ENCODE peak calls at places on chromosomes 2 and 18, in ten cellular contexts. E is fibroblast of lung, X is Peyer's patch, Q is esophagus squamous epithelium, D is H9, R is neural crest cell, Z is choroid plexus epithelial cell, J is nephron progenitor cell, O is foreskin fibroblast, L is tibial artery. G is an unnamed sample.

GRCh38 chr2:70893186-70893585 is 42.5 kb upstream of the ATP6V1B1 start:
- DNase-seq in E (no peak), X (no peak), Q (no peak), D (no peak), R (no peak), Z (no peak), J (no peak), O (no peak), L (no peak), G (no peak)

GRCh38 chr2:28338046-28338753 is 54.5 kb upstream of the FOSL2 start:
- DNase-seq in E (peak), X (peak), Q (no peak), D (no peak), R (no peak), Z (peak), J (peak), O (peak), L (peak), G (peak)

GRCh38 chr2:48169066-48169724 is 262.9 kb upstream of the FBXO11 start:
- DNase-seq in E (no peak), X (no peak), Q (no peak), D (no peak), R (no peak), Z (peak), J (no peak), O (no peak), L (no peak), G (no peak)

GRCh38 chr2:185676316-185676715 is 62.3 kb upstream of the FSIP2 start:
- DNase-seq in E (no peak), X (no peak), Q (no peak), D (no peak), R (no peak), Z (no peak), J (no peak), O (no peak), L (no peak), G (no peak)

GRCh38 chr18:46297621-46298020 is 193.4 kb downstream of the HAUS1 start:
- DNase-seq in E (peak), X (peak), Q (no peak), D (no peak), R (no peak), Z (no peak), J (no peak), O (no peak), L (no peak), G (no peak)

GRCh38 chr18:32318581-32318980 is 128.7 kb downstream of the MEP1B start:
- DNase-seq in E (no peak), X (no peak), Q (no peak), D (no peak), R (no peak), Z (no peak), J (no peak), O (no peak), L (no peak), G (no peak)

GRCh38 chr2:179936654-179937053 is 70.4 kb downstream of the CWC22 start:
- DNase-seq in E (no peak), X (peak), Q (no peak), D (peak), R (peak), Z (peak), J (peak), O (peak), L (no peak), G (no peak)

GRCh38 chr2:18924905-18925691 is 335.7 kb upstream of the NT5C1B start:
- DNase-seq in E (peak), X (no peak), Q (no peak), D (no peak), R (no peak), Z (peak), J (no peak), O (peak), L (no peak), G (no peak)

GRCh38 chr2:68776124-68776523 is 41.5 kb downstream of the ARHGAP25 start:
- DNase-seq in E (no peak), X (no peak), Q (no peak), D (no peak), R (no peak), Z (no peak), J (no peak), O (no peak), L (no peak), G (no peak)

GRCh38 chr2:186940463-186940862 is 91.5 kb upstream of the ZSWIM2 start:
- DNase-seq in E (no peak), X (no peak), Q (no peak), D (no peak), R (no peak), Z (no peak), J (no peak), O (no peak), L (no peak), G (no peak)

GRCh38 chr18:61541673-61542072 is 208.4 kb downstream of the CDH20 start:
- DNase-seq in E (no peak), X (no peak), Q (no peak), D (no peak), R (no peak), Z (no peak), J (no peak), O (peak), L (no peak), G (no peak)

GRCh38 chr2:237901932-237902846 is 42.8 kb downstream of the RAMP1 start:
- DNase-seq in E (no peak), X (peak), Q (no peak), D (peak), R (no peak), Z (no peak), J (no peak), O (peak), L (peak), G (no peak)

GRCh38 chr2:67572721-67573485 is 175.8 kb downstream of the ETAA1 start:
- DNase-seq in E (peak), X (peak), Q (no peak), D (no peak), R (no peak), Z (peak), J (no peak), O (peak), L (no peak), G (no peak)

DNA sequence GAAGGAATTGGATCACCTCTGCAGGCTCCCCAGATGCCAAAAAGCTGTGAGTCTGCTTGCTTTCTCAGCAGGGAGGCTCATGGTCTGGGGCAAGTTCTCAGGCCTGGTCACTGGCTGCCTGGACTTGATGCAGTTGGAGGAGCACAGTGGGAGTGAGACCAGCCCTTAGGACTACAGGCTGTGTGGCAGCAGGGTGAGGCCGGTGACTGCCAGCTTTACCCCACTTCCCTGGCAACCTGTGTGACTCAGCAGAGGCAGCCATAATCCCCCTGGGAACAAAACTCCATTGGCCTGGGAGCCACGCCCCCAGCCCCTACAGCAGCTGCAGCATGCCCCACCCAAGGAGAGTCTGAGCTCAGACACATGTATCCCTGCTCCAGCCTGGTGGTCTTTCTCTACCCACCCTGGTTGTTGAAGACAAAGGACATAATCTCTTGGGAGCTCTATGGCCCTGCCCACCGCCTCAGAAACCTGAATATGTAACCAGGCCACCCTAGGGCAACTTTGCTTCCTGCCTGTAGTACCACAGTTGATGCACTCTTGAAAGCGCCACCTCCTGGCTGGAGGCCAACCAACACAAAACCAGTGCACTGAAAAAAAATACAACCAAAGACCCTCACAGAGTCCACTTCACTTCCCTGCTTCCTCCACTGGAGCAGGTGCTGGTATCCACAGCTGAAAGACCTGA is 106.8 kb upstream of the SPATS2L start:
- DNase-seq in E (peak), X (no peak), Q (no peak), D (peak), R (no peak), Z (no peak), J (no peak), O (no peak), L (no peak), G (no peak)
- TF ChIP-seq CTCF in E (no peak), X (no peak), Q (no peak), D (peak), R (peak), Z (no peak), J (no peak), O (no peak), L (no peak), G (no peak)

DNA sequence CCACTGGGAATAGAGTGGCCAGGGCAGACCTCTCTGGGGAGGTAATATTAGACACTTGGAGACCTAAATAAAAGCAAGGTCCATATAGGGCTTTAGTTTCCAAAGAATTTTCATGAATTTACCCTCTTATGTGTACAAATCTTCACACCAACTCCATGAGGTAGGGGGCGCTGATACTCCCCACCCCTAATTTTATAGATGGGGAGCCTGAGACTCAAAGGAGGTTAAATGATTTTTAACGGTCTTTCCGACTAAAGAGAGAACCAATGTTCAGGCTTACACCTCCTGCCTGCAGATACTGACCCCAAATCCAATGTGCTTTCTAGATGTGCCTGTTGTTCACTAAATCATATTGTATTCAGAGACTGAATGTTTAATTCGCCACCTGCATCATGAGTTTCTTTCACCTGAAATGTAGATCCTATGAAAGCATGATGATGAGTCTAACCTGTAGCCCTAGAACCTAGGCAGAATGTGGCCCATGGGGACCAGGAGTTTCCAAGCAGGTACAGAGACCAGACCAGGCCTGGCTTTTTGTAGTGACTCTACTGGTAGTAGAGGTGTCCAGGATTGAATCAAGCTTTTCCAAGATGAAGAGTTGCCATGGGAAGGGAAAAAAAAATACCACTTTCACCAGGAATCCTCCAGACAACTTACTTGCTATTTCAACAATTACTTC is 16.8 kb upstream of the PAX3 start:
- DNase-seq in E (no peak), X (no peak), Q (no peak), D (no peak), R (no peak), Z (no peak), J (peak), O (no peak), L (no peak), G (no peak)
- TF ChIP-seq CTCF in E (peak), X (no peak), Q (no peak), D (peak), R (peak), Z (no peak), J (peak), O (no peak), L (no peak), G (no peak)

GRCh38 chr2:206443735-206444527 is 599 bp downstream of the ADAM23 start:
- DNase-seq in E (peak), X (no peak), Q (no peak), D (peak), R (peak), Z (peak), J (peak), O (peak), L (no peak), G (peak)
- TF ChIP-seq CTCF in E (no peak), X (no peak), Q (no peak), D (no peak), R (no peak), Z (peak), J (no peak), O (no peak), L (no peak), G (no peak)

GRCh38 chr2:41957431-41957830 is 90.4 kb upstream of the PKDCC start:
- DNase-seq in E (no peak), X (no peak), Q (no peak), D (no peak), R (no peak), Z (no peak), J (no peak), O (no peak), L (no peak), G (no peak)
- TF ChIP-seq CTCF in E (no peak), X (no peak), Q (no peak), D (no peak), R (no peak), Z (no peak), J (no peak), O (no peak), L (no peak), G (no peak)

DNA sequence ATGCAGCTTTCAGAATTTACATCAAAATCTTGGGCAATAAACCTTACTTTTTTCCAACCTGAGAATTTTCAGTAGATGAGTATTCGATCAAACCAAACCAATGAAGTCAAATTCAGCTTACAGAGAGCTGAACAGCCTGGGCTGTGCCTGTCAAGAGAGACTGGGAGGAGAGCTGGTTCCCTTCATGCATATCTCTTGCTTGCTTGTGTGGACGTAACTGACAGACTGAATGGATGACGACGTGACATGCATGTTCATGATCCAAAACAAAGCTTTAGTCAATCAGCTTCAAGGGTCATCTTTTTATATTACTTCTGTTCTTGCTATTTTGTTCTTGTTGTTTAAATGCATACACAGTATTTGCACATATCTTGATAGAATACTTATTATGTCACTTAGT is 145.2 kb downstream of the GALNT3 start:
- DNase-seq in E (no peak), X (no peak), Q (no peak), D (no peak), R (no peak), Z (no peak), J (no peak), O (no peak), L (no peak), G (no peak)
- TF ChIP-seq CTCF in E (no peak), X (no peak), Q (no peak), D (no peak), R (no peak), Z (no peak), J (no peak), O (no peak), L (no peak), G (no peak)

GRCh38 chr2:106868199-106868598 is 17.8 kb downstream of the ST6GAL2 start:
- DNase-seq in E (no peak), X (no peak), Q (no peak), D (no peak), R (no peak), Z (no peak), J (peak), O (no peak), L (no peak), G (no peak)
- TF ChIP-seq CTCF in E (no peak), X (no peak), Q (peak), D (peak), R (peak), Z (peak), J (peak), O (no peak), L (peak), G (peak)

GRCh38 chr18:53649621-53650020 is 574.8 kb downstream of the MBD2 start:
- DNase-seq in E (no peak), X (no peak), Q (no peak), D (no peak), R (no peak), Z (no peak), J (no peak), O (no peak), L (no peak), G (no peak)
- TF ChIP-seq CTCF in E (no peak), X (no peak), Q (no peak), D (no peak), R (no peak), Z (no peak), J (no peak), O (no peak), L (no peak), G (no peak)

GRCh38 chr2:144512421-144513272 is 7.3 kb downstream of the ZEB2 start:
- DNase-seq in E (peak), X (no peak), Q (no peak), D (no peak), R (no peak), Z (no peak), J (no peak), O (peak), L (peak), G (no peak)

GRCh38 chr2:144510206-144510991 is 9.5 kb downstream of the ZEB2 start:
- DNase-seq in E (peak), X (peak), Q (no peak), D (peak), R (no peak), Z (peak), J (no peak), O (peak), L (peak), G (no peak)

GRCh38 chr2:144513388-144514100 is 6.4 kb downstream of the ZEB2 start:
- DNase-seq in E (peak), X (no peak), Q (no peak), D (no peak), R (no peak), Z (peak), J (no peak), O (peak), L (peak), G (no peak)

GRCh38 chr2:144511222-144511855 is 8.6 kb downstream of the ZEB2 start:
- DNase-seq in E (no peak), X (no peak), Q (no peak), D (no peak), R (no peak), Z (no peak), J (no peak), O (no peak), L (no peak), G (no peak)

GRCh38 chr2:144511945-144512344 is 8.0 kb downstream of the ZEB2 start:
- DNase-seq in E (peak), X (no peak), Q (no peak), D (no peak), R (no peak), Z (no peak), J (no peak), O (peak), L (no peak), G (no peak)
- TF ChIP-seq CTCF in E (no peak), X (no peak), Q (no peak), D (no peak), R (no peak), Z (peak), J (no peak), O (peak), L (no peak), G (no peak)

GRCh38 chr2:16386431-16386830 is 279.2 kb downstream of the CYRIA start:
- DNase-seq in E (no peak), X (no peak), Q (no peak), D (no peak), R (no peak), Z (no peak), J (no peak), O (no peak), L (no peak), G (no peak)

GRCh38 chr2:16385341-16385740 is 280.3 kb downstream of the CYRIA start:
- DNase-seq in E (no peak), X (no peak), Q (no peak), D (no peak), R (no peak), Z (no peak), J (no peak), O (no peak), L (no peak), G (no peak)

GRCh38 chr2:16387461-16387960 is 278.1 kb downstream of the CYRIA start:
- DNase-seq in E (no peak), X (no peak), Q (no peak), D (no peak), R (no peak), Z (no peak), J (no peak), O (no peak), L (no peak), G (no peak)

GRCh38 chr2:16383411-16383810 is 282.2 kb downstream of the CYRIA start:
- DNase-seq in E (no peak), X (no peak), Q (no peak), D (no peak), R (no peak), Z (no peak), J (no peak), O (no peak), L (no peak), G (no peak)

GRCh38 chr2:16386000-16386399 is 279.6 kb downstream of the CYRIA start:
- DNase-seq in E (no peak), X (no peak), Q (no peak), D (no peak), R (no peak), Z (no peak), J (no peak), O (no peak), L (no peak), G (no peak)
- TF ChIP-seq CTCF in E (no peak), X (no peak), Q (no peak), D (no peak), R (no peak), Z (no peak), J (no peak), O (no peak), L (no peak), G (no peak)